ENCODE peak calls at places on chromosomes 3 and 15, in six cellular contexts. T, J, C, N, A and Z are unnamed samples.

GRCh38 chr3:104596551-104596950 is 770.2 kb upstream of the ALCAM start:
- DNase-seq in T (peak; percentile 52), J (no peak), C (no peak), N (peak; percentile 51), A (no peak), Z (peak; percentile 70)

GRCh38 chr3:2657408-2657807 is 452.8 kb downstream of the IL5RA start:
- DNase-seq in T (no peak), J (no peak), C (no peak), N (peak; percentile 8), A (no peak), Z (peak; percentile 12)

GRCh38 chr3:135864060-135864459 is 101.5 kb upstream of the PPP2R3A start:
- DNase-seq in T (no peak), J (no peak), C (no peak), N (no peak), A (no peak), Z (no peak)

GRCh38 chr15:34239151-34239761 is 14.4 kb downstream of the EMC4 start:
- DNase-seq in T (no peak), J (no peak), C (no peak), N (peak; percentile 88), A (no peak), Z (no peak)

GRCh38 chr15:37038036-37038715 is 62.2 kb downstream of the MEIS2 start:
- DNase-seq in T (no peak), J (no peak), C (no peak), N (no peak), A (no peak), Z (no peak)

GRCh38 chr3:132641837-132642538 is 17.6 kb downstream of the ACAD11 start:
- DNase-seq in T (peak; percentile 48), J (no peak), C (no peak), N (no peak), A (no peak), Z (peak; percentile 44)

GRCh38 chr15:78092111-78093041 is at the start of gene SH2D7:
- DNase-seq in T (no peak), J (no peak), C (no peak), N (peak; percentile 18), A (peak; percentile 53), Z (no peak)

GRCh38 chr3:171001957-171002694 is 24.4 kb downstream of the SLC2A2 start:
- DNase-seq in T (no peak), J (no peak), C (no peak), N (peak; percentile 56), A (no peak), Z (peak; percentile 79)

GRCh38 chr3:67450153-67450552 is 204.3 kb downstream of the SUCLG2 start:
- DNase-seq in T (no peak), J (no peak), C (no peak), N (no peak), A (no peak), Z (no peak)

GRCh38 chr3:87088984-87089841 is 98.3 kb upstream of the VGLL3 start:
- DNase-seq in T (no peak), J (peak; percentile 62), C (peak; percentile 39), N (peak; percentile 85), A (peak; percentile 73), Z (no peak)

GRCh38 chr15:70245932-70246622 is 148.4 kb upstream of the TLE3 start:
- DNase-seq in T (no peak), J (peak; percentile 21), C (peak; percentile 27), N (peak; percentile 48), A (peak; percentile 55), Z (no peak)

GRCh38 chr15:68646751-68647150 is 68.0 kb downstream of the CORO2B start:
- DNase-seq in T (no peak), J (no peak), C (no peak), N (no peak), A (no peak), Z (no peak)

GRCh38 chr15:68643216-68643830 is 64.5 kb downstream of the CORO2B start:
- DNase-seq in T (no peak), J (no peak), C (no peak), N (no peak), A (no peak), Z (no peak)

GRCh38 chr15:68644088-68644904 is 65.5 kb downstream of the CORO2B start:
- DNase-seq in T (no peak), J (no peak), C (no peak), N (peak; percentile 81), A (no peak), Z (peak; percentile 22)

GRCh38 chr15:68646156-68646555 is 67.4 kb downstream of the CORO2B start:
- DNase-seq in T (no peak), J (peak; percentile 77), C (no peak), N (no peak), A (no peak), Z (no peak)

GRCh38 chr15:68644996-68645395 is 66.2 kb downstream of the CORO2B start:
- DNase-seq in T (peak; percentile 11), J (no peak), C (no peak), N (no peak), A (no peak), Z (no peak)
- H3K27ac ChIP-seq in T (no peak overlapping the region), J (no peak overlapping the region), C (no peak overlapping the region), N (no peak overlapping the region), A (no peak overlapping the region), Z (no peak overlapping the region)

GRCh38 chr3:149736180-149737100 is 15.8 kb downstream of the COMMD2 start:
- DNase-seq in T (no peak), J (no peak), C (no peak), N (peak; percentile 79), A (no peak), Z (no peak)
- H3K27ac ChIP-seq in T (no peak overlapping the region), J (no peak overlapping the region), C (no peak overlapping the region), N (no peak overlapping the region), A (no peak overlapping the region), Z (no peak overlapping the region)

GRCh38 chr15:92733934-92734521 is 78.5 kb upstream of the FAM174B start:
- DNase-seq in T (no peak), J (peak; percentile 25), C (no peak), N (peak; percentile 44), A (peak; percentile 34), Z (peak; percentile 26)
- H3K27ac ChIP-seq in T (no peak overlapping the region), J (no peak overlapping the region), C (peak overlapping the region; percentile 86), N (no peak overlapping the region), A (peak overlapping the region; percentile 81), Z (peak overlapping the region; percentile 48)

DNA sequence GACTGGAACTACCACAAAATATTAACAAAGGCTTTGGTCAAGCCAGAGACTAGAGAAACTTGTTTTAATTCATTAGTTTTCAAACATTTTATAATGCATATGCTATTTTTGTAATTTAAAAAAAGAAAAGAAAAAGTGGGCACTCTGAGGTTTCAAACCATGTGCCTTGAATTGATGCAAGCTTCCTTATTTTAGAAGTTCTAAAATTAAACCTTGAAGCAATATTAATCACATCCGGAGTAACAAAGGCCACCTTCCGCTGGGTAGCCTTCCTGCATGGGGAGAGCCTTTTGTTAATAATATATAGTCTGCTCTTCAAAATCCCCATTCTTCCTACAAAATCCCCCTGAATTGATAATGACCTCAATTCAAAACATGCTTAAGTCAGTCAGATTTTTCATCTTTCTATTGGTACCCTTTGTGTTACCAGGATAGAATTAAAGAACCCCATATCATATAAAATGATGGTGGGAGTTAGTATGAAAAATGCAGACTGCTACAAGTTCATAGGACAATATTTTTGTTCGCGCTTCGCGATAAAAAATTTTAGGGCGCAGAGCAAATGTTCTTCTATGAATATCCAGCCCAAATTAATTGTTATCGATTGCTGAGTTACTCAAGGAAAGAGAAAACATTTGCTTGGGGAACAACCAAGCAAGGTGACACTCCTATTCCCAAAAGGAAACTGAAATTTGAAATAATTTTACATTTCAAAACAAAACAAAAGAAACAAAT is 30.6 kb downstream of the LDHAL6B start:
- DNase-seq in T (no peak), J (no peak), C (no peak), N (no peak), A (no peak), Z (no peak)
- H3K27ac ChIP-seq in T (no peak overlapping the region), J (no peak overlapping the region), C (no peak overlapping the region), N (no peak overlapping the region), A (no peak overlapping the region), Z (peak overlapping the region; percentile 37)

DNA sequence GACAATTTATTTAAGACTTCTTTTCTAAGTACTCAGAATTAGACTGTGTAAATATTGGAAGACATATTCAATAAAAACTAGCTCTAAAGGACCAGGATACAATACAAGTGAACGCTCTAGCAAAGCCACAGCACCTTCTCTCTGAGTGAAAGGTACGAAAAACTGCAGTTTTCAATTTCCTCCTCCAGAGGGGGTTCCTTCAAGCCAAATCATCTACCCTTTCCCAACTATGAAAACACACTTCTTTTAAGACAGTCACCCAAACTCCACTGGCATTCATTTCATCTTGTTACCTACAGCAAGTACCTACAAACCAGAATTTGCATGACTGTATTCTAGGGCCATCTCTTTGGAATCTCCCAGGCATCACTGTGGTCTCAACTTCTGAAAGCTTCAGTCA is 165.8 kb downstream of the ERC2 start:
- DNase-seq in T (peak; percentile 46), J (no peak), C (no peak), N (no peak), A (no peak), Z (no peak)
- H3K27ac ChIP-seq in T (peak overlapping the region; percentile 83), J (no peak overlapping the region), C (no peak overlapping the region), N (no peak overlapping the region), A (no peak overlapping the region), Z (no peak overlapping the region)

DNA sequence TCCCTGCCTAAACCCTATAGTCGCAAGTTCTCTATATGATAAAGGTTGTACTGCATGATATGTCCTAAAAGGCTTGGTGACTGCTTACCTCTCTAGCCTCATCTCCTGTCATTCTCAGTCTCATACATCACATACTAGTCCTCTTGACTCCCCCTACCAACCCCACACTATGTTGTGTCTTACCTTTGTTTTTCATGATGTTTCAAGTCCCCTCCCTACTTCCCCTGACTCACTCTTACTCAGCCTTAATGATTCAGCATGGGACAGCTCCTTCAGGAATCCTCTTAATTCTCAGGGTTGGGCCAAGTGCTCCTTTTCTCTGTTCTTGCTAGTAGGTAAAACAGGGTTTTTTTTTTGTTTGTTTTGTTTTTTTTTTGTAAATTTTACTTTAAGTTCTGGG is 49.6 kb downstream of the SLMAP start:
- DNase-seq in T (no peak), J (no peak), C (no peak), N (peak; percentile 82), A (no peak), Z (peak; percentile 28)
- H3K27ac ChIP-seq in T (no peak overlapping the region), J (no peak overlapping the region), C (no peak overlapping the region), N (peak overlapping the region; percentile 44), A (no peak overlapping the region), Z (no peak overlapping the region)

GRCh38 chr3:14118400-14119165 is 6.1 kb downstream of the CHCHD4 start:
- DNase-seq in T (no peak), J (no peak), C (peak; percentile 67), N (no peak), A (no peak), Z (peak; percentile 76)

GRCh38 chr3:14120111-14120920 is 4.4 kb downstream of the CHCHD4 start:
- DNase-seq in T (no peak), J (no peak), C (no peak), N (no peak), A (no peak), Z (peak; percentile 2)

GRCh38 chr3:14119651-14120050 is 5.0 kb downstream of the CHCHD4 start:
- DNase-seq in T (no peak), J (no peak), C (no peak), N (no peak), A (no peak), Z (no peak)

GRCh38 chr3:14117468-14118399 is 6.9 kb downstream of the CHCHD4 start:
- DNase-seq in T (no peak), J (no peak), C (no peak), N (no peak), A (no peak), Z (no peak)

DNA sequence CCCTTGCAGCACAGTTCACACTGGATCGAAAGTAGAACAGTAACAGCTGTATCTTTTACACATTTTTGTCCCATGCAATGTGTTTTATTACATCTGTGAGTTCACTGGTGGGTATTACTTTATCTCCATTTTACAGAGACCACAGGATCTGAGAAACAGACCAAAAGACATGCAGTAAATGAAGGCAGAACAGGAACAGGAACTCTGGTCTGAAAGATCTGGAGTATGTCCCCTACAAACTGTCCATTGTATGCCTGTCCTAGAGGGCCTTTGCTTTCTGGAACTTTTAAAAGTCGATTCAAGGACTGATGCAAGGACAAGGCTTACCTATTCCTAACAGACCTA is 5.5 kb downstream of the CHCHD4 start:
- DNase-seq in T (no peak), J (no peak), C (no peak), N (no peak), A (no peak), Z (no peak)
- H3K27ac ChIP-seq in T (no peak overlapping the region), J (no peak overlapping the region), C (peak overlapping the region; percentile 77), N (no peak overlapping the region), A (no peak overlapping the region), Z (peak overlapping the region; percentile 74)